ENCODE peak calls at places on chromosomes 4 and X, in nine cellular contexts. I is cardiac muscle cell, V is MM.1S, H is GM12865, M is GM20000, J is endothelial cell, A is AG09319, X is kidney epithelial cell, W is HFF-Myc. L is an unnamed sample.
A peak's percentile ranks its signal among the peaks of the same experiment; 100 is the strongest.

GRCh38 chrX:69033936-69034335 is 131.3 kb downstream of the PJA1 start:
- DNase-seq in I (no peak), V (no peak), H (no peak), M (no peak), J (no peak), A (no peak), X (no peak), W (no peak), L (no peak)

GRCh38 chr4:124499266-124499665 is 213.3 kb downstream of the ANKRD50 start:
- DNase-seq in I (peak; percentile 27), V (no peak), H (no peak), M (no peak), J (no peak), A (no peak), X (no peak), W (no peak), L (no peak)

GRCh38 chr4:57039345-57039744 is 60.6 kb downstream of the POLR2B start:
- DNase-seq in I (peak; percentile 29), V (no peak), H (no peak), M (no peak), J (no peak), A (no peak), X (no peak), W (no peak), L (no peak)

GRCh38 chrX:95318882-95319281 is 1365.8 kb upstream of the DIAPH2 start:
- DNase-seq in I (no peak), V (peak; percentile 28), H (peak; percentile 5), M (peak; percentile 1), J (peak; percentile 4), A (no peak), X (no peak), W (no peak), L (no peak)

GRCh38 chr4:70356185-70356584 is 4.4 kb upstream of the SMR3A start:
- DNase-seq in I (no peak), V (no peak), H (no peak), M (no peak), J (no peak), A (no peak), X (no peak), W (no peak), L (no peak)

GRCh38 chr4:41281038-41281634 is 24.4 kb downstream of the UCHL1 start:
- DNase-seq in I (peak; percentile 86), V (peak; percentile 74), H (peak; percentile 77), M (peak; percentile 77), J (peak; percentile 67), A (no peak), X (no peak), W (peak; percentile 78), L (peak; percentile 89)

GRCh38 chrX:2811271-2811670 is 17.5 kb upstream of the GYG2 start:
- DNase-seq in I (no peak), V (no peak), H (no peak), M (no peak), J (no peak), A (no peak), X (no peak), W (no peak), L (no peak)

GRCh38 chr4:7433376-7434140 is 1.2 kb downstream of the PSAPL1 start:
- DNase-seq in I (no peak), V (no peak), H (no peak), M (no peak), J (no peak), A (no peak), X (no peak), W (no peak), L (no peak)

GRCh38 chr4:83535520-83535944 is 376 bp upstream of the GPAT3 start:
- DNase-seq in I (peak; percentile 77), V (peak; percentile 48), H (peak; percentile 19), M (no peak), J (peak; percentile 11), A (peak; percentile 19), X (no peak), W (peak; percentile 55), L (peak; percentile 53)

GRCh38 chr4:69984030-69984443 is 11.7 kb upstream of the STATH start:
- DNase-seq in I (peak; percentile 81), V (peak; percentile 49), H (peak; percentile 26), M (no peak), J (no peak), A (no peak), X (peak; percentile 44), W (no peak), L (peak; percentile 9)

GRCh38 chrX:1222511-1223252 is 10.2 kb upstream of the CRLF2 start:
- DNase-seq in I (no peak), V (no peak), H (no peak), M (no peak), J (no peak), A (no peak), X (no peak), W (no peak), L (no peak)
- TF ChIP-seq CTCF in I (no peak), V (no peak), H (no peak), M (no peak), J (no peak), A (no peak), X (no peak), W (no peak), L (no peak)

GRCh38 chrX:48636776-48637175 is 39.5 kb downstream of the WDR13 start:
- DNase-seq in I (no peak), V (no peak), H (no peak), M (no peak), J (no peak), A (no peak), X (no peak), W (no peak), L (no peak)

GRCh38 chrX:48632207-48632606 is 34.9 kb downstream of the WDR13 start:
- DNase-seq in I (no peak), V (no peak), H (no peak), M (no peak), J (no peak), A (no peak), X (no peak), W (no peak), L (no peak)

GRCh38 chrX:48636286-48636685 is 39.0 kb downstream of the WDR13 start:
- DNase-seq in I (no peak), V (no peak), H (no peak), M (no peak), J (no peak), A (no peak), X (no peak), W (no peak), L (no peak)

GRCh38 chrX:48626401-48627298 is 29.4 kb downstream of the WDR13 start:
- DNase-seq in I (no peak), V (no peak), H (no peak), M (no peak), J (no peak), A (no peak), X (no peak), W (no peak), L (no peak)

DNA sequence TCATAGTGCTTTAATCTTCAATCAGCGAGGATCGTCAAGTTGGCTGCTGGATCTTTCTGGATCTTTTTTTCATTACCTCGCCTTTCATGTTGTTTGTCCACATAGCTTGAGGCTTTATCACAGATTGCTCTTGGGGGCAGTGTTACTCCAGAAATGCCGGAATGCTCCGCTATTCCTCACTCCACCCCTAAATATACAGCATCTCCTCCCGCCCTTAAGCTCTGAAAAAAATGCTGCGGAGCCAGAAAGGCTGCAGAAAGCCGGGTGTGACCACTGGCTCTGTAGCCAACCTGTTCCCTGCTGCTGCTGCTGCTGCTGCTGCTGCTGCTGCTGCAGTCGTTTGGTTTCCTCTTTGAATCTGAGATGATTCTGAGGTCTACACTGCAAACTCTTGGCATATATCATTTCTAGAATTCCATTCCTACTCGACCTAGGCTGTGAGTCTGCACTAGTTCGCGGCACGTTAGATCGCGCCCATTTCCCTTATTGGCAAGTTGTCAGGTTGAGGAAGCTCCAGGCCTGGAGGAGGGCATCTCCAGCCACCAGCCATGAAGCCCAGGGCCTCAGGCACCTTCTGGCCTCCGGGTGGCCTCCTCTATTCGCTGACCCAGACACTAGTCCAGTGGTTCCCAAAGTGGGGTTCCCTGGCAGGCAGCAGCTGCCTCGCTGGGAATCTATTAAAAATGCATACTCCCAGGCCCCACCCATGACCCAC is 34.2 kb downstream of the WDR13 start:
- DNase-seq in I (peak; percentile 93), V (peak; percentile 88), H (peak; percentile 85), M (peak; percentile 76), J (peak; percentile 73), A (peak; percentile 68), X (peak; percentile 44), W (peak; percentile 76), L (peak; percentile 85)
- TF ChIP-seq CTCF in I (peak; percentile 53), V (peak; percentile 45), H (peak; percentile 26), M (no peak), J (no peak), A (peak; percentile 57), X (peak; percentile 33), W (peak; percentile 52), L (peak; percentile 36)

DNA sequence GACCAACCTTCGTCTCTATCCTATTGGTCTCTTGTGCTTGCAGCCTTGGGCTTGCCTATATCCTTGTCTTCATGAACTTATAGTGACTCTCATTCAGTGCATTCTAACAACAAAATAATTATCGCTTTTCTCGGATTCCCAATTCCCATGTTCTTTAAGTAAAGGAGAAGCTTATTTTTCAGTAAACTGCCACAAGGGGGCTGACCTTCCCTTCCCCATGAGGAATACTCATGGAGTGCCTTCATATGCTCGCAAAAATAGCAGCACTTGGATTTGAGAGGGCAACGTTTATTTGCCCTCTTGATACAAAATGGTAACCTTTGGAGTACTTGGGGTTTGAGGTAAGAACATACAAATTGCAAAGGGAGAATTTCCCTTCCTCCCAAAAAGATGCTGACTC is 183.2 kb upstream of the TENT5D start:
- DNase-seq in I (no peak), V (no peak), H (no peak), M (no peak), J (no peak), A (no peak), X (no peak), W (no peak), L (no peak)
- TF ChIP-seq CTCF in I (no peak), V (no peak), H (no peak), M (no peak), J (no peak), A (no peak), X (no peak), W (no peak), L (no peak)

GRCh38 chrX:21131346-21131745 is 242.9 kb upstream of the CNKSR2 start:
- DNase-seq in I (no peak), V (no peak), H (no peak), M (no peak), J (no peak), A (no peak), X (no peak), W (no peak), L (no peak)
- TF ChIP-seq CTCF in I (no peak), V (no peak), H (no peak), M (no peak), J (no peak), A (no peak), X (no peak), W (no peak), L (no peak)